ENCODE peak calls at places on chromosome 6, in eight cellular contexts. Z is left ventricle myocardium superior; X is CD4-positive, alpha-beta T cell; P is left lung; U is PC-3; O is activated naive CD8-positive, alpha-beta T cell treated with anti-CD3 and anti-CD28 coated beads, Interleukin-2, amount 50 U/mL, for 24 hours; N is CD4-positive, CD25-positive, alpha-beta regulatory T cell; H is left lobe of liver. K is an unnamed sample.

GRCh38 chr6:166615059-166615770 is 11.8 kb downstream of the RPS6KA2 start:
- ATAC-seq in X (no peak), H (no peak), N (no peak), P (peak), O (no peak), U (no peak), Z (peak), K (no peak)

GRCh38 chr6:134134654-134135053 is 82.2 kb upstream of the SLC2A12 start:
- ATAC-seq in U (no peak), P (no peak), N (no peak), O (no peak), Z (no peak), X (no peak), H (no peak), K (no peak)

GRCh38 chr6:153012856-153013255 is 10.3 kb upstream of the MTRF1L start:
- ATAC-seq in H (no peak), O (no peak), U (no peak), Z (no peak), N (no peak), X (no peak), P (no peak), K (no peak)

GRCh38 chr6:50113114-50113857 is 63.6 kb upstream of the DEFB112 start:
- ATAC-seq in H (no peak), U (no peak), N (no peak), O (no peak), Z (no peak), X (no peak), P (no peak), K (no peak)

GRCh38 chr6:2237001-2237400 is 8.4 kb downstream of the GMDS start:
- ATAC-seq in H (no peak), Z (no peak), U (peak), X (no peak), N (no peak), P (no peak), O (no peak), K (peak)

GRCh38 chr6:154537942-154538341 is 27.5 kb upstream of the CNKSR3 start:
- ATAC-seq in H (peak), Z (no peak), O (no peak), N (no peak), P (no peak), U (no peak), X (no peak), K (no peak)

GRCh38 chr6:128209771-128210170 is 308.9 kb upstream of the THEMIS start:
- ATAC-seq in U (peak), X (no peak), Z (no peak), H (peak), O (no peak), P (no peak), N (no peak), K (peak)

GRCh38 chr6:159951772-159952171 is 17.1 kb upstream of the IGF2R start:
- ATAC-seq in X (no peak), P (no peak), U (no peak), O (peak), N (no peak), Z (peak), H (no peak), K (no peak)

GRCh38 chr6:109949281-109950065 is 28.6 kb upstream of the GPR6 start:
- ATAC-seq in Z (no peak), H (no peak), P (no peak), O (no peak), X (no peak), U (no peak), N (no peak), K (no peak)

GRCh38 chr6:166707045-166707444 is 80.0 kb upstream of the RPS6KA2 start:
- ATAC-seq in O (peak), P (peak), Z (peak), X (no peak), U (peak), N (no peak), H (peak), K (peak)

K was measured in SK-N-SH treated with all-trans-retinoic acid at 6 μM for 48 hours.